ENCODE peak calls at places on chromosome X, in ten cellular contexts. B is PC-9, N is H9, V is stomach, P is heart right ventricle, C is astrocyte, E is IMR-90, S is spleen, G is aorta, R is mesenchymal stem cell. L is an unnamed sample. For H3K4me1, the result is how much of the 10 kb centered on the place peaks cover.

GRCh38 chrX:18951032-18951431 is 32.9 kb downstream of the PHKA2 start:
- DNase-seq in C (no peak), E (no peak), P (no peak), G (no peak), B (no peak), N (no peak), R (no peak), S (no peak), V (no peak), L (no peak)

GRCh38 chrX:47169273-47169672 is 24.3 kb downstream of the RBM10 start:
- DNase-seq in E (no peak), B (no peak), C (no peak), R (no peak), G (peak), N (peak), V (peak), S (peak), P (no peak), L (no peak)

GRCh38 chrX:10083809-10084208 is 73.0 kb upstream of the CLCN4 start:
- DNase-seq in S (no peak), G (no peak), E (no peak), V (no peak), B (no peak), P (no peak), N (no peak), R (no peak), C (no peak), L (no peak)

GRCh38 chrX:119488749-119489148 is 20.5 kb downstream of the SLC25A5 start:
- DNase-seq in G (peak), S (no peak), N (no peak), V (peak), P (peak), B (peak), R (peak), E (peak), C (no peak), L (no peak)

GRCh38 chrX:117808413-117808812 is 308.2 kb downstream of the KLHL13 start:
- DNase-seq in E (no peak), N (peak), B (no peak), P (no peak), G (no peak), C (no peak), V (no peak), S (no peak), R (no peak), L (no peak)

GRCh38 chrX:130091976-130092522 is 18.2 kb downstream of the ELF4 start:
- DNase-seq in S (peak), G (no peak), V (peak), R (no peak), N (peak), P (no peak), B (no peak), E (no peak), C (no peak), L (no peak)

GRCh38 chrX:32591589-32591988 is 619.8 kb downstream of the DMD start:
- DNase-seq in V (no peak), P (no peak), B (no peak), E (no peak), S (peak), R (no peak), G (peak), C (no peak), N (no peak), L (no peak)

GRCh38 chrX:29687687-29688086 is 527.7 kb upstream of the MAGEB2 start:
- DNase-seq in P (no peak), G (no peak), N (no peak), V (no peak), R (peak), E (peak), S (no peak), B (no peak), C (peak), L (peak)

DNA sequence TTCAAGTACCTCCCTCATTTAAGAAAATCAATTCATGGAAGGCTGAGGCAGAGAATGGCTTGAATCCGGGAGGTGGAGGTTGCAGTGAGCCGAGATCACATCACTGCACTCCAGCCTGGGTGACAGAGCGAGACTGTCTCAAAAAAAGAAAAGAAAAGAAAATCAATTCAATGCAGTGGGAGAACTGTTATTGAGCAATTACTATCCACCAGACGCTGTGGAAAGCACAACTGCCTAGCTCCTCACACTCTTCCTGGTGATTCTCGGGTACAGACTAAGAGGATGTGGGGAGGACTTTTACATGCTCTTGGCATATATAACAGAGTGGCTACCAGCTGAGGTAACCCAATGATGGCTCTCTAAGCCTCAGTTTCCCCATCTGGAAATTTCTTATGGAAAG is 2.7 kb upstream of the TMSB4X start:
- DNase-seq in G (no peak), P (no peak), N (no peak), E (no peak), B (no peak), R (no peak), S (no peak), C (no peak), V (no peak), L (no peak)
- H3K4me1 ChIP-seq in G (under half), P (under half), N (under half), E (under half), B (under half), R (under half), S (under half), C (under half), V (under half), L (under half)

GRCh38 chrX:1391370-1391706 is 575 bp downstream of the SLC25A6 start:
- DNase-seq in E (no peak), V (no peak), P (no peak), B (peak), G (no peak), R (no peak), C (no peak), N (no peak), S (no peak), L (no peak)
- H3K4me1 ChIP-seq in E (under half), V (half or more), P (under half), B (under half), G (under half), R (under half), C (under half), N (under half), S (under half), L (under half)

GRCh38 chrX:86171366-86171765 is 23.1 kb downstream of the DACH2 start:
- DNase-seq in G (no peak), C (no peak), N (peak), S (no peak), P (no peak), E (peak), R (peak), V (no peak), B (no peak), L (peak)
- H3K4me1 ChIP-seq in G (under half), C (under half), N (under half), S (under half), P (under half), E (under half), R (under half), V (under half), B (under half), L (under half)

GRCh38 chrX:54419559-54420302 is 20.5 kb upstream of the TSR2 start:
- DNase-seq in N (no peak), B (no peak), C (no peak), R (no peak), E (no peak), V (no peak), P (no peak), G (no peak), S (no peak), L (no peak)
- H3K4me1 ChIP-seq in N (under half), B (under half), C (under half), R (under half), E (under half), V (under half), P (under half), G (under half), S (under half), L (under half)

GRCh38 chrX:40100141-40100536 is 2.4 kb upstream of the BCOR start:
- DNase-seq in C (no peak), S (peak), G (no peak), E (no peak), P (no peak), B (peak), V (peak), N (no peak), R (peak), L (peak)
- H3K4me1 ChIP-seq in C (under half), S (under half), G (under half), E (under half), P (under half), B (under half), V (under half), N (under half), R (under half), L (under half)

GRCh38 chrX:150573702-150574101 is 5.3 kb downstream of the MTM1 start:
- DNase-seq in E (no peak), B (no peak), P (no peak), R (no peak), V (no peak), S (peak), G (no peak), C (no peak), N (no peak), L (no peak)
- H3K4me1 ChIP-seq in E (under half), B (half or more), P (under half), R (under half), V (half or more), S (under half), G (under half), C (under half), N (under half), L (under half)

L was measured in mammary epithelial cell.